ENCODE peak calls at places on chromosomes 6 and 20, in five cellular contexts. One of them, this sample, is unnamed.

GRCh38 chr6:72819609-72820008 is 197.7 kb downstream of the KCNQ5 start:
- DNase-seq in brain microvascular endothelial cell: no peak
- DNase-seq in adrenal gland: no peak
- DNase-seq in esophagus muscularis mucosa: no peak
- DNase-seq in effector memory CD4-positive, alpha-beta T cell: no peak
- DNase-seq in this sample: no peak

GRCh38 chr6:45454008-45454911 is 76.5 kb upstream of the SUPT3H start:
- DNase-seq in esophagus muscularis mucosa: no peak
- DNase-seq in effector memory CD4-positive, alpha-beta T cell: no peak
- DNase-seq in adrenal gland: no peak
- DNase-seq in brain microvascular endothelial cell: no peak
- DNase-seq in this sample: peak; percentile 90

GRCh38 chr20:9613871-9614270 is 99.5 kb downstream of the LAMP5 start:
- DNase-seq in effector memory CD4-positive, alpha-beta T cell: no peak
- DNase-seq in brain microvascular endothelial cell: no peak
- DNase-seq in esophagus muscularis mucosa: no peak
- DNase-seq in adrenal gland: no peak
- DNase-seq in this sample: no peak

GRCh38 chr6:68776382-68776781 is 141.3 kb downstream of the ADGRB3 start:
- DNase-seq in adrenal gland: no peak
- DNase-seq in brain microvascular endothelial cell: no peak
- DNase-seq in effector memory CD4-positive, alpha-beta T cell: no peak
- DNase-seq in esophagus muscularis mucosa: no peak
- DNase-seq in this sample: no peak

GRCh38 chr6:68728124-68728523 is 93.0 kb downstream of the ADGRB3 start:
- DNase-seq in brain microvascular endothelial cell: no peak
- DNase-seq in effector memory CD4-positive, alpha-beta T cell: no peak
- DNase-seq in esophagus muscularis mucosa: no peak
- DNase-seq in adrenal gland: no peak
- DNase-seq in this sample: no peak

GRCh38 chr20:22861231-22861980 is 173.7 kb upstream of the SSTR4 start:
- DNase-seq in esophagus muscularis mucosa: no peak
- DNase-seq in adrenal gland: no peak
- DNase-seq in effector memory CD4-positive, alpha-beta T cell: no peak
- DNase-seq in brain microvascular endothelial cell: peak; percentile 62
- DNase-seq in this sample: no peak

GRCh38 chr6:11712760-11713159 is 65.8 kb downstream of the ADTRP start:
- DNase-seq in effector memory CD4-positive, alpha-beta T cell: no peak
- DNase-seq in esophagus muscularis mucosa: no peak
- DNase-seq in brain microvascular endothelial cell: no peak
- DNase-seq in adrenal gland: peak; percentile 19
- DNase-seq in this sample: no peak

GRCh38 chr6:25579902-25580495 is 72.0 kb upstream of the SCGN start:
- DNase-seq in effector memory CD4-positive, alpha-beta T cell: no peak
- DNase-seq in adrenal gland: no peak
- DNase-seq in brain microvascular endothelial cell: no peak
- DNase-seq in esophagus muscularis mucosa: no peak
- DNase-seq in this sample: no peak

GRCh38 chr6:13165518-13166186 is 162.7 kb downstream of the TBC1D7 start:
- DNase-seq in brain microvascular endothelial cell: no peak
- DNase-seq in esophagus muscularis mucosa: no peak
- DNase-seq in adrenal gland: no peak
- DNase-seq in effector memory CD4-positive, alpha-beta T cell: no peak
- DNase-seq in this sample: no peak

GRCh38 chr6:132814716-132815570 is 574 bp downstream of the RPS12 start:
- DNase-seq in esophagus muscularis mucosa: no peak
- DNase-seq in effector memory CD4-positive, alpha-beta T cell: peak; percentile 8
- DNase-seq in brain microvascular endothelial cell: no peak
- DNase-seq in adrenal gland: peak; percentile 21
- DNase-seq in this sample: no peak

GRCh38 chr6:351867-352289 is 39.7 kb upstream of the IRF4 start:
- DNase-seq in brain microvascular endothelial cell: no peak
- DNase-seq in adrenal gland: no peak
- DNase-seq in esophagus muscularis mucosa: no peak
- DNase-seq in effector memory CD4-positive, alpha-beta T cell: no peak
- DNase-seq in this sample: no peak

GRCh38 chr6:75098709-75099108 is 107.1 kb downstream of the COL12A1 start:
- DNase-seq in brain microvascular endothelial cell: peak; percentile 98
- DNase-seq in esophagus muscularis mucosa: peak; percentile 94
- DNase-seq in effector memory CD4-positive, alpha-beta T cell: no peak
- DNase-seq in adrenal gland: peak; percentile 84
- DNase-seq in this sample: peak; percentile 81

GRCh38 chr20:44600301-44600700 is 17.9 kb downstream of the PKIG start:
- DNase-seq in brain microvascular endothelial cell: no peak
- DNase-seq in esophagus muscularis mucosa: no peak
- DNase-seq in effector memory CD4-positive, alpha-beta T cell: no peak
- DNase-seq in adrenal gland: no peak
- DNase-seq in this sample: no peak

GRCh38 chr6:166005401-166005845 is 162.2 kb downstream of the TBXT start:
- DNase-seq in effector memory CD4-positive, alpha-beta T cell: no peak
- DNase-seq in esophagus muscularis mucosa: peak; percentile 90
- DNase-seq in adrenal gland: peak; percentile 77
- DNase-seq in brain microvascular endothelial cell: no peak
- DNase-seq in this sample: peak; percentile 52

GRCh38 chr6:15544321-15544900 is 118.4 kb downstream of the DTNBP1 start:
- DNase-seq in effector memory CD4-positive, alpha-beta T cell: no peak
- DNase-seq in adrenal gland: no peak
- DNase-seq in esophagus muscularis mucosa: no peak
- DNase-seq in brain microvascular endothelial cell: no peak
- DNase-seq in this sample: no peak

GRCh38 chr20:52049001-52049731 is 142.4 kb downstream of the ZFP64 start:
- DNase-seq in brain microvascular endothelial cell: peak; percentile 8
- DNase-seq in esophagus muscularis mucosa: no peak
- DNase-seq in adrenal gland: no peak
- DNase-seq in effector memory CD4-positive, alpha-beta T cell: no peak
- DNase-seq in this sample: peak; percentile 72

GRCh38 chr6:7692453-7692784 is 33.5 kb upstream of the BMP6 start:
- DNase-seq in adrenal gland: no peak
- DNase-seq in brain microvascular endothelial cell: no peak
- DNase-seq in effector memory CD4-positive, alpha-beta T cell: no peak
- DNase-seq in esophagus muscularis mucosa: no peak
- DNase-seq in this sample: no peak

GRCh38 chr6:116779569-116780164 is 14.1 kb upstream of the FAM162B start:
- DNase-seq in adrenal gland: no peak
- DNase-seq in effector memory CD4-positive, alpha-beta T cell: no peak
- DNase-seq in esophagus muscularis mucosa: no peak
- DNase-seq in brain microvascular endothelial cell: no peak
- DNase-seq in this sample: no peak

GRCh38 chr6:144351338-144351737 is 66.2 kb downstream of the UTRN start:
- DNase-seq in effector memory CD4-positive, alpha-beta T cell: no peak
- DNase-seq in esophagus muscularis mucosa: no peak
- DNase-seq in brain microvascular endothelial cell: no peak
- DNase-seq in adrenal gland: no peak
- DNase-seq in this sample: no peak

GRCh38 chr6:165729307-165729936 is 66.4 kb upstream of the PDE10A start:
- DNase-seq in effector memory CD4-positive, alpha-beta T cell: no peak
- DNase-seq in brain microvascular endothelial cell: peak; percentile 36
- DNase-seq in adrenal gland: peak; percentile 42
- DNase-seq in esophagus muscularis mucosa: no peak
- DNase-seq in this sample: no peak

GRCh38 chr6:31168606-31169005 is 1.9 kb downstream of the POU5F1 start:
- DNase-seq in brain microvascular endothelial cell: no peak
- DNase-seq in adrenal gland: no peak
- DNase-seq in effector memory CD4-positive, alpha-beta T cell: no peak
- DNase-seq in esophagus muscularis mucosa: no peak
- DNase-seq in this sample: no peak

GRCh38 chr6:79498842-79499241 is 38.4 kb downstream of the LCA5 start:
- DNase-seq in esophagus muscularis mucosa: no peak
- DNase-seq in adrenal gland: no peak
- DNase-seq in brain microvascular endothelial cell: no peak
- DNase-seq in effector memory CD4-positive, alpha-beta T cell: no peak
- DNase-seq in this sample: no peak

GRCh38 chr6:156009656-156010055 is 554.0 kb upstream of the NOX3 start:
- DNase-seq in esophagus muscularis mucosa: no peak
- DNase-seq in adrenal gland: no peak
- DNase-seq in effector memory CD4-positive, alpha-beta T cell: no peak
- DNase-seq in brain microvascular endothelial cell: no peak
- DNase-seq in this sample: no peak

GRCh38 chr6:166419717-166420116 is 37.0 kb upstream of the MPC1 start:
- DNase-seq in esophagus muscularis mucosa: no peak
- DNase-seq in adrenal gland: no peak
- DNase-seq in brain microvascular endothelial cell: no peak
- DNase-seq in effector memory CD4-positive, alpha-beta T cell: no peak
- DNase-seq in this sample: no peak

GRCh38 chr6:169838291-169839028 is 87.0 kb downstream of the ERMARD start:
- DNase-seq in adrenal gland: no peak
- DNase-seq in brain microvascular endothelial cell: no peak
- DNase-seq in effector memory CD4-positive, alpha-beta T cell: no peak
- DNase-seq in esophagus muscularis mucosa: peak; percentile 72
- DNase-seq in this sample: no peak

GRCh38 chr20:47502271-47502730 is 614 bp downstream of the NCOA3 start:
- DNase-seq in brain microvascular endothelial cell: no peak
- DNase-seq in adrenal gland: peak; percentile 31
- DNase-seq in esophagus muscularis mucosa: no peak
- DNase-seq in effector memory CD4-positive, alpha-beta T cell: no peak
- DNase-seq in this sample: peak; percentile 37

GRCh38 chr6:3841711-3842565 is 7.2 kb upstream of the FAM50B start:
- DNase-seq in brain microvascular endothelial cell: peak; percentile 62
- DNase-seq in adrenal gland: no peak
- DNase-seq in esophagus muscularis mucosa: no peak
- DNase-seq in effector memory CD4-positive, alpha-beta T cell: no peak
- DNase-seq in this sample: peak; percentile 76

GRCh38 chr20:46232575-46232974 is 75.7 kb downstream of the CDH22 start:
- DNase-seq in brain microvascular endothelial cell: no peak
- DNase-seq in adrenal gland: no peak
- DNase-seq in esophagus muscularis mucosa: no peak
- DNase-seq in effector memory CD4-positive, alpha-beta T cell: no peak
- DNase-seq in this sample: no peak

GRCh38 chr6:46381057-46381456 is 110.2 kb downstream of the RCAN2 start:
- DNase-seq in adrenal gland: no peak
- DNase-seq in brain microvascular endothelial cell: no peak
- DNase-seq in effector memory CD4-positive, alpha-beta T cell: no peak
- DNase-seq in esophagus muscularis mucosa: no peak
- DNase-seq in this sample: peak; percentile 2

DNA sequence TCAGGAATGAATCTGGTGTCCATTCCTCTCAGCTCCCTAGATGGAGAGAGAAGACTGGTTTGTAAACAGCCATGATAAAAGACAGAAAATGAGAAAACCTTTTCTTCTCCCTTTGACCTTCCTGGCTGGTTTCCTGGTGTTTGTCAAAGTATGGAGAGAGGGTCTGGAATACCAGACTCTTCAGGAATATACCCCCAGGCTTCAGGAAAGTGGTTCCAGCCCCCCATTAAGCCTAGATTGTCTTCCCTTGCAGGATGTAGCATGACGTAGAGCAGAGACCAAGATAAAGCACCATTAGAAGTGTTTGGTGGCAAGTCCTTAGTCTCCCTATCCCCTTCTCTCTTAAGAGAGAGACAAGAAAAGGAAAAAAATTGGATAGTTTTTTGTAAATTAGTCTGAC is 51.1 kb downstream of the EIF2S2 start:
- DNase-seq in adrenal gland: no peak
- DNase-seq in esophagus muscularis mucosa: no peak
- DNase-seq in effector memory CD4-positive, alpha-beta T cell: no peak
- DNase-seq in brain microvascular endothelial cell: no peak
- DNase-seq in this sample: no peak
- H3K27ac ChIP-seq in adrenal gland: no peak overlapping the region
- H3K27ac ChIP-seq in esophagus muscularis mucosa: no peak overlapping the region
- H3K27ac ChIP-seq in effector memory CD4-positive, alpha-beta T cell: no peak overlapping the region
- H3K27ac ChIP-seq in brain microvascular endothelial cell: no peak overlapping the region
- H3K27ac ChIP-seq in this sample: no peak overlapping the region

GRCh38 chr6:130366011-130366963 is at the start of gene TMEM200A:
- DNase-seq in brain microvascular endothelial cell: peak; percentile 48
- DNase-seq in effector memory CD4-positive, alpha-beta T cell: peak; percentile 12
- DNase-seq in esophagus muscularis mucosa: peak; percentile 90
- DNase-seq in adrenal gland: peak; percentile 82
- DNase-seq in this sample: peak; percentile 44
- H3K4me3 ChIP-seq in brain microvascular endothelial cell: peak within 1 kb of the TSS; percentile 86
- H3K4me3 ChIP-seq in effector memory CD4-positive, alpha-beta T cell: peak within 1 kb of the TSS; percentile 87
- H3K4me3 ChIP-seq in esophagus muscularis mucosa: peak within 1 kb of the TSS; percentile 60
- H3K4me3 ChIP-seq in adrenal gland: peak within 1 kb of the TSS; percentile 55
- H3K4me3 ChIP-seq in this sample: peak within 1 kb of the TSS; percentile 58

DNA sequence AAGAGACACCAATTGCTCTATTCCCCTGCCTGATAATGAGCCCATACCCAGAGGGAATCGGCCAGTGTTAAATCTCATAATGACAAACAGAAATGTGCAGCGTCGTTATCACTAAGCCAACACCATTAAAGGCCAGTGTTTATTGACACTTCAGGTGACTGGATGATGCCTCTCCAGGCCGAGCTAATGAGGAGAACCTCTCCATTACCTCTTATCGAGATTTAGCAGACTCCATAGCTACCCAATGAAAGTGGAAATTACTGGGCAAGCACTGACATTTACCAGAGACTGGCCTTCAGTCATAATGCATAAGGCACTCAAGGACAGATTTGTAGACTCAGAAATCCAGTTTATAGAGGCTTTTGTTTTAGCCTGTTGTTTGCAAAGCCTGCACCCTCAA is 669.5 kb downstream of the MAFB start:
- DNase-seq in adrenal gland: no peak
- DNase-seq in brain microvascular endothelial cell: no peak
- DNase-seq in effector memory CD4-positive, alpha-beta T cell: no peak
- DNase-seq in esophagus muscularis mucosa: no peak
- DNase-seq in this sample: no peak
- H3K27ac ChIP-seq in adrenal gland: no peak overlapping the region
- H3K27ac ChIP-seq in brain microvascular endothelial cell: no peak overlapping the region
- H3K27ac ChIP-seq in effector memory CD4-positive, alpha-beta T cell: no peak overlapping the region
- H3K27ac ChIP-seq in esophagus muscularis mucosa: no peak overlapping the region
- H3K27ac ChIP-seq in this sample: no peak overlapping the region

DNA sequence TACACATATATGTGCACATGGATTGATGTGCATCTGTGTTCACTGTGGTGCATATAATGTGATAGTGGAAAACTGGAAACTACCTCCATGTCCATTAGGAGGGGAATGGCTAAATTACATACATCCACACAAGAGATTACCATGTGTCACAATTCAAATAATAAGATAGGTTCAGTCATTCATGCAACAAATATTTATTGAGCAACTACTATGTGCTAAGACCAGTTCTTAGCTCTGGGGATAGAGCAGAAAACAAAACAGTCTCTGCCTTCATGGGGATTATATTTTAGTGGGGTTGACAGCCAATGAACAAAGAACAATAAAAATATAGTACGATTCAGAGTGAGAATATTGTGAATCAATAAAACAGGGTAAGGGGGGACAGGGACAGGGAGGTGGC is 61.7 kb upstream of the PTGIS start:
- DNase-seq in adrenal gland: no peak
- DNase-seq in effector memory CD4-positive, alpha-beta T cell: no peak
- DNase-seq in brain microvascular endothelial cell: no peak
- DNase-seq in esophagus muscularis mucosa: no peak
- DNase-seq in this sample: no peak
- H3K4me3 ChIP-seq in adrenal gland: no peak overlapping the region
- H3K4me3 ChIP-seq in effector memory CD4-positive, alpha-beta T cell: no peak overlapping the region
- H3K4me3 ChIP-seq in brain microvascular endothelial cell: no peak overlapping the region
- H3K4me3 ChIP-seq in esophagus muscularis mucosa: no peak overlapping the region
- H3K4me3 ChIP-seq in this sample: no peak overlapping the region

GRCh38 chr6:43778131-43778857 is 8.3 kb downstream of the VEGFA start:
- DNase-seq in esophagus muscularis mucosa: no peak
- DNase-seq in adrenal gland: no peak
- DNase-seq in brain microvascular endothelial cell: no peak
- DNase-seq in effector memory CD4-positive, alpha-beta T cell: no peak
- DNase-seq in this sample: no peak
- H3K27ac ChIP-seq in esophagus muscularis mucosa: no peak overlapping the region
- H3K27ac ChIP-seq in adrenal gland: no peak overlapping the region
- H3K27ac ChIP-seq in brain microvascular endothelial cell: no peak overlapping the region
- H3K27ac ChIP-seq in effector memory CD4-positive, alpha-beta T cell: no peak overlapping the region
- H3K27ac ChIP-seq in this sample: no peak overlapping the region

GRCh38 chr6:149468179-149468578 is 16.6 kb downstream of the ZC3H12D start:
- DNase-seq in effector memory CD4-positive, alpha-beta T cell: no peak
- DNase-seq in esophagus muscularis mucosa: no peak
- DNase-seq in brain microvascular endothelial cell: no peak
- DNase-seq in adrenal gland: no peak
- DNase-seq in this sample: no peak
- H3K4me3 ChIP-seq in effector memory CD4-positive, alpha-beta T cell: no peak overlapping the region
- H3K4me3 ChIP-seq in esophagus muscularis mucosa: no peak overlapping the region
- H3K4me3 ChIP-seq in brain microvascular endothelial cell: no peak overlapping the region
- H3K4me3 ChIP-seq in adrenal gland: no peak overlapping the region
- H3K4me3 ChIP-seq in this sample: no peak overlapping the region

This sample was measured in SJSA1.